ENCODE peak calls at places on chromosomes 4 and X, in ten cellular contexts. One of them, this sample, is unnamed.

GRCh38 chr4:144732584-144733130 is 86.7 kb downstream of the HHIP start:
- DNase-seq in CD8-positive, alpha-beta T cell: no peak
- DNase-seq in foreskin fibroblast: peak; percentile 28
- DNase-seq in pancreas: no peak
- DNase-seq in left ventricle myocardium inferior: no peak
- DNase-seq in psoas muscle: no peak
- DNase-seq in AG09309: no peak
- DNase-seq in HCT116: no peak
- DNase-seq in cardiac muscle cell: no peak
- DNase-seq in lower leg skin: no peak
- DNase-seq in this sample: no peak

GRCh38 chrX:92351531-92351930 is 572.4 kb downstream of the PCDH11X start:
- DNase-seq in CD8-positive, alpha-beta T cell: no peak
- DNase-seq in foreskin fibroblast: no peak
- DNase-seq in pancreas: no peak
- DNase-seq in left ventricle myocardium inferior: no peak
- DNase-seq in psoas muscle: no peak
- DNase-seq in AG09309: no peak
- DNase-seq in HCT116: no peak
- DNase-seq in cardiac muscle cell: no peak
- DNase-seq in lower leg skin: no peak
- DNase-seq in this sample: no peak

GRCh38 chr4:151485541-151486131 is 76.7 kb downstream of the FHIP1A start:
- DNase-seq in CD8-positive, alpha-beta T cell: no peak
- DNase-seq in foreskin fibroblast: no peak
- DNase-seq in pancreas: no peak
- DNase-seq in left ventricle myocardium inferior: no peak
- DNase-seq in psoas muscle: no peak
- DNase-seq in AG09309: peak; percentile 13
- DNase-seq in HCT116: no peak
- DNase-seq in cardiac muscle cell: no peak
- DNase-seq in lower leg skin: no peak
- DNase-seq in this sample: no peak

GRCh38 chr4:54545663-54546424 is 111.9 kb upstream of the KIT start:
- DNase-seq in CD8-positive, alpha-beta T cell: no peak
- DNase-seq in foreskin fibroblast: no peak
- DNase-seq in pancreas: no peak
- DNase-seq in left ventricle myocardium inferior: no peak
- DNase-seq in psoas muscle: no peak
- DNase-seq in AG09309: no peak
- DNase-seq in HCT116: no peak
- DNase-seq in cardiac muscle cell: no peak
- DNase-seq in lower leg skin: no peak
- DNase-seq in this sample: no peak

GRCh38 chr4:53098681-53099121 is 236.6 kb downstream of the RASL11B start:
- DNase-seq in CD8-positive, alpha-beta T cell: no peak
- DNase-seq in foreskin fibroblast: peak; percentile 74
- DNase-seq in pancreas: no peak
- DNase-seq in left ventricle myocardium inferior: no peak
- DNase-seq in psoas muscle: no peak
- DNase-seq in AG09309: peak; percentile 49
- DNase-seq in HCT116: no peak
- DNase-seq in cardiac muscle cell: peak; percentile 65
- DNase-seq in lower leg skin: no peak
- DNase-seq in this sample: no peak

GRCh38 chr4:24949970-24950369 is 37.1 kb upstream of the CCDC149 start:
- DNase-seq in CD8-positive, alpha-beta T cell: no peak
- DNase-seq in foreskin fibroblast: no peak
- DNase-seq in pancreas: no peak
- DNase-seq in left ventricle myocardium inferior: no peak
- DNase-seq in psoas muscle: no peak
- DNase-seq in AG09309: no peak
- DNase-seq in HCT116: no peak
- DNase-seq in cardiac muscle cell: no peak
- DNase-seq in lower leg skin: no peak
- DNase-seq in this sample: no peak

GRCh38 chr4:83552085-83552484 is 16.2 kb downstream of the GPAT3 start:
- DNase-seq in CD8-positive, alpha-beta T cell: no peak
- DNase-seq in foreskin fibroblast: peak; percentile 66
- DNase-seq in pancreas: no peak
- DNase-seq in left ventricle myocardium inferior: no peak
- DNase-seq in psoas muscle: no peak
- DNase-seq in AG09309: no peak
- DNase-seq in HCT116: no peak
- DNase-seq in cardiac muscle cell: peak; percentile 29
- DNase-seq in lower leg skin: no peak
- DNase-seq in this sample: no peak

GRCh38 chr4:38162240-38162784 is 202.1 kb downstream of the PTTG2 start:
- DNase-seq in CD8-positive, alpha-beta T cell: no peak
- DNase-seq in foreskin fibroblast: peak; percentile 87
- DNase-seq in pancreas: peak; percentile 73
- DNase-seq in left ventricle myocardium inferior: no peak
- DNase-seq in psoas muscle: no peak
- DNase-seq in AG09309: no peak
- DNase-seq in HCT116: peak; percentile 63
- DNase-seq in cardiac muscle cell: peak; percentile 89
- DNase-seq in lower leg skin: no peak
- DNase-seq in this sample: peak; percentile 86

GRCh38 chr4:663046-663437 is 11.0 kb downstream of the ATP5ME start:
- DNase-seq in CD8-positive, alpha-beta T cell: no peak
- DNase-seq in foreskin fibroblast: no peak
- DNase-seq in pancreas: peak; percentile 42
- DNase-seq in left ventricle myocardium inferior: no peak
- DNase-seq in psoas muscle: no peak
- DNase-seq in AG09309: no peak
- DNase-seq in HCT116: no peak
- DNase-seq in cardiac muscle cell: no peak
- DNase-seq in lower leg skin: no peak
- DNase-seq in this sample: no peak

GRCh38 chrX:23844502-23845138 is 61.6 kb downstream of the SAT1 start:
- DNase-seq in CD8-positive, alpha-beta T cell: no peak
- DNase-seq in foreskin fibroblast: no peak
- DNase-seq in pancreas: no peak
- DNase-seq in left ventricle myocardium inferior: no peak
- DNase-seq in psoas muscle: no peak
- DNase-seq in AG09309: no peak
- DNase-seq in HCT116: no peak
- DNase-seq in cardiac muscle cell: peak; percentile 29
- DNase-seq in lower leg skin: no peak
- DNase-seq in this sample: no peak

DNA sequence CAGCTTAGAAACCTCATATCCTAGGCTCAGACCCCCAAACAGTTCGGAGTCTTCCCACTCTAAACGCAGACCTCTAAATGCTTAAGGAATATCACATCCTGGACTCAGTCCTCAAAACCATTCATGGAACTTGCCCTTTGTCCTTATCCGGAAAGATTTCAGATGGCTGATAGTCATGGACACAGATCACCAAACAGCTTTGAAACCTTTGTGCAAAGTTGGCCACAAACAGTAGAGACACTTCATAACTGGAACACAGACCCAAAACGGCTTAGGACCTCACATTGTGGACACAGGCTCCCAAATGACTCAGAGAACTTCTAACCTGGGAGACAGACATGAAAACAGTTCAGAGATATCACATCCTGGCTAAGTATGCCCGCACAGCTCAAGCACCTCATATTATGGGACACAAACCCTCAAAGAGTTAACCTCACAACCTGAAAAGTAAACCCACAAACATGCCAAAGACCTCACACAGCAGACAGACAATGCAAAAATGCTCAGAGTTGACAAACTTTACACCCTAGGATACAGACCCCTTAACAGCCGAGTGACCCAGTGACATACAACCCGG is 15.5 kb downstream of the SUV39H1 start:
- DNase-seq in CD8-positive, alpha-beta T cell: no peak
- DNase-seq in foreskin fibroblast: no peak
- DNase-seq in pancreas: no peak
- DNase-seq in left ventricle myocardium inferior: no peak
- DNase-seq in psoas muscle: no peak
- DNase-seq in AG09309: no peak
- DNase-seq in HCT116: no peak
- DNase-seq in cardiac muscle cell: no peak
- DNase-seq in lower leg skin: no peak
- DNase-seq in this sample: no peak
- H3K4me3 ChIP-seq in CD8-positive, alpha-beta T cell: no peak overlapping the region
- H3K4me3 ChIP-seq in foreskin fibroblast: no peak overlapping the region
- H3K4me3 ChIP-seq in pancreas: no peak overlapping the region
- H3K4me3 ChIP-seq in left ventricle myocardium inferior: peak overlapping the region; percentile 48
- H3K4me3 ChIP-seq in psoas muscle: peak overlapping the region; percentile 30
- H3K4me3 ChIP-seq in AG09309: no peak overlapping the region
- H3K4me3 ChIP-seq in HCT116: no peak overlapping the region
- H3K4me3 ChIP-seq in cardiac muscle cell: no peak overlapping the region
- H3K4me3 ChIP-seq in lower leg skin: no peak overlapping the region
- H3K4me3 ChIP-seq in this sample: no peak overlapping the region

GRCh38 chr4:10089346-10089745 is 27.3 kb downstream of the WDR1 start:
- DNase-seq in CD8-positive, alpha-beta T cell: no peak
- DNase-seq in foreskin fibroblast: no peak
- DNase-seq in pancreas: no peak
- DNase-seq in left ventricle myocardium inferior: peak; percentile 19
- DNase-seq in psoas muscle: peak; percentile 65
- DNase-seq in AG09309: no peak
- DNase-seq in HCT116: no peak
- DNase-seq in cardiac muscle cell: no peak
- DNase-seq in lower leg skin: no peak
- DNase-seq in this sample: no peak
- TF ChIP-seq CTCF in CD8-positive, alpha-beta T cell: peak; percentile 32
- TF ChIP-seq CTCF in foreskin fibroblast: peak; percentile 29
- TF ChIP-seq CTCF in pancreas: peak; percentile 22
- TF ChIP-seq CTCF in left ventricle myocardium inferior: peak; percentile 55
- TF ChIP-seq CTCF in psoas muscle: peak; percentile 51
- TF ChIP-seq CTCF in AG09309: peak; percentile 31
- TF ChIP-seq CTCF in HCT116: peak; percentile 69
- TF ChIP-seq CTCF in cardiac muscle cell: peak; percentile 38
- TF ChIP-seq CTCF in lower leg skin: no peak
- TF ChIP-seq CTCF in this sample: peak; percentile 42

DNA sequence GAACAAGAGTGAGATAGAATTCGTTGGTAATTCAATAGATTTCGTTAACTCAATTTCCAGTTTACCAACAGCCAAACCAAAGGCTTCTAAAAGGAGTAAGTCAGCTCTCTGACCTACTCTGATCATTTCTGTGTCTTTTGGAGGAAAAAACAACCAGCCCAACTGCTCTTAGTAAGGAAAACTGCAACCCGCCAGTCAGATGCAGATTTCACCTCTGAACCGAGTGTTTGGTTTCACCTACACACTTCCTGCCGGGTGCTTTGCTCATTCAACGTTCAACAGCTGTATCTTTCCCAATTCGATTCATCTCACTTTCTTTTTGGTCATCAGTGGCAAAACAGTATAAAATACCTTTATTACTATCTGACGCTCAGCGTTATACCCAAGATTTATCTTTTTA is 24.5 kb downstream of the TMSB4X start:
- DNase-seq in CD8-positive, alpha-beta T cell: no peak
- DNase-seq in foreskin fibroblast: no peak
- DNase-seq in pancreas: no peak
- DNase-seq in left ventricle myocardium inferior: no peak
- DNase-seq in psoas muscle: no peak
- DNase-seq in AG09309: no peak
- DNase-seq in HCT116: no peak
- DNase-seq in cardiac muscle cell: no peak
- DNase-seq in lower leg skin: no peak
- DNase-seq in this sample: no peak
- H3K4me3 ChIP-seq in CD8-positive, alpha-beta T cell: peak overlapping the region; percentile 26
- H3K4me3 ChIP-seq in foreskin fibroblast: no peak overlapping the region
- H3K4me3 ChIP-seq in pancreas: no peak overlapping the region
- H3K4me3 ChIP-seq in left ventricle myocardium inferior: no peak overlapping the region
- H3K4me3 ChIP-seq in psoas muscle: no peak overlapping the region
- H3K4me3 ChIP-seq in AG09309: no peak overlapping the region
- H3K4me3 ChIP-seq in HCT116: no peak overlapping the region
- H3K4me3 ChIP-seq in cardiac muscle cell: no peak overlapping the region
- H3K4me3 ChIP-seq in lower leg skin: no peak overlapping the region
- H3K4me3 ChIP-seq in this sample: no peak overlapping the region

GRCh38 chr4:171650543-171650942 is 162.7 kb upstream of the GALNTL6 start:
- DNase-seq in CD8-positive, alpha-beta T cell: no peak
- DNase-seq in foreskin fibroblast: no peak
- DNase-seq in pancreas: no peak
- DNase-seq in left ventricle myocardium inferior: no peak
- DNase-seq in psoas muscle: no peak
- DNase-seq in AG09309: no peak
- DNase-seq in HCT116: no peak
- DNase-seq in cardiac muscle cell: no peak
- DNase-seq in lower leg skin: no peak
- DNase-seq in this sample: no peak
- TF ChIP-seq CTCF in CD8-positive, alpha-beta T cell: no peak
- TF ChIP-seq CTCF in foreskin fibroblast: no peak
- TF ChIP-seq CTCF in pancreas: no peak
- TF ChIP-seq CTCF in left ventricle myocardium inferior: no peak
- TF ChIP-seq CTCF in psoas muscle: no peak
- TF ChIP-seq CTCF in AG09309: no peak
- TF ChIP-seq CTCF in HCT116: peak; percentile 19
- TF ChIP-seq CTCF in cardiac muscle cell: no peak
- TF ChIP-seq CTCF in lower leg skin: no peak
- TF ChIP-seq CTCF in this sample: no peak

GRCh38 chrX:136067946-136068345 is 79.4 kb upstream of the FHL1 start:
- DNase-seq in CD8-positive, alpha-beta T cell: no peak
- DNase-seq in foreskin fibroblast: no peak
- DNase-seq in pancreas: no peak
- DNase-seq in left ventricle myocardium inferior: no peak
- DNase-seq in psoas muscle: no peak
- DNase-seq in AG09309: no peak
- DNase-seq in HCT116: no peak
- DNase-seq in cardiac muscle cell: no peak
- DNase-seq in lower leg skin: peak; percentile 49
- DNase-seq in this sample: no peak
- H3K4me3 ChIP-seq in CD8-positive, alpha-beta T cell: no peak overlapping the region
- H3K4me3 ChIP-seq in foreskin fibroblast: no peak overlapping the region
- H3K4me3 ChIP-seq in pancreas: no peak overlapping the region
- H3K4me3 ChIP-seq in left ventricle myocardium inferior: no peak overlapping the region
- H3K4me3 ChIP-seq in psoas muscle: no peak overlapping the region
- H3K4me3 ChIP-seq in AG09309: no peak overlapping the region
- H3K4me3 ChIP-seq in HCT116: no peak overlapping the region
- H3K4me3 ChIP-seq in cardiac muscle cell: no peak overlapping the region
- H3K4me3 ChIP-seq in lower leg skin: no peak overlapping the region
- H3K4me3 ChIP-seq in this sample: no peak overlapping the region

DNA sequence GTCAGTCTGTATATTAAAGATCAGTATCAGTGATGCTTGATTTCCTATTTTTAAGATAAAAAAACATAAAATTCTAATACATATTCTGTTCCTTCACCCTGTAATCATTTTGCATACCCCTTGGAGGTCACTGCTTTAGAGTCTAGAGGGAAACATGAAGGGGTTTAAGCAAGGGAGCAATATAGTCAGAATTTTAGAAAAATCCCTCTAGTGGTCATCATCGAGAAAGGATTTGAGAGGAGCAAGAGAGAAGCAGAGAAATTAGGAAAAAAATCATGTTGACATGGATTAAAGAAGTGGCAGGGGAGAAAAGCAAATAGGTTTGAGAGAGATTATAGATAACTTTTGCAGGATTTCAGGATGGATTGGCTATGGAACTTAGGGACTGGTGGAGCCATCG is 11.1 kb downstream of the APEX2 start:
- DNase-seq in CD8-positive, alpha-beta T cell: no peak
- DNase-seq in foreskin fibroblast: no peak
- DNase-seq in pancreas: no peak
- DNase-seq in left ventricle myocardium inferior: no peak
- DNase-seq in psoas muscle: no peak
- DNase-seq in AG09309: no peak
- DNase-seq in HCT116: no peak
- DNase-seq in cardiac muscle cell: no peak
- DNase-seq in lower leg skin: no peak
- DNase-seq in this sample: no peak
- TF ChIP-seq CTCF in CD8-positive, alpha-beta T cell: peak; percentile 12
- TF ChIP-seq CTCF in foreskin fibroblast: peak; percentile 19
- TF ChIP-seq CTCF in pancreas: no peak
- TF ChIP-seq CTCF in left ventricle myocardium inferior: peak; percentile 33
- TF ChIP-seq CTCF in psoas muscle: no peak
- TF ChIP-seq CTCF in AG09309: peak; percentile 49
- TF ChIP-seq CTCF in HCT116: peak; percentile 24
- TF ChIP-seq CTCF in cardiac muscle cell: peak; percentile 34
- TF ChIP-seq CTCF in lower leg skin: no peak
- TF ChIP-seq CTCF in this sample: peak; percentile 39

GRCh38 chr4:103104886-103105285 is 5.3 kb upstream of the BDH2 start:
- DNase-seq in CD8-positive, alpha-beta T cell: no peak
- DNase-seq in foreskin fibroblast: no peak
- DNase-seq in pancreas: no peak
- DNase-seq in left ventricle myocardium inferior: no peak
- DNase-seq in psoas muscle: no peak
- DNase-seq in AG09309: no peak
- DNase-seq in HCT116: no peak
- DNase-seq in cardiac muscle cell: no peak
- DNase-seq in lower leg skin: no peak
- DNase-seq in this sample: no peak
- H3K4me3 ChIP-seq in CD8-positive, alpha-beta T cell: no peak overlapping the region
- H3K4me3 ChIP-seq in foreskin fibroblast: no peak overlapping the region
- H3K4me3 ChIP-seq in pancreas: no peak overlapping the region
- H3K4me3 ChIP-seq in left ventricle myocardium inferior: no peak overlapping the region
- H3K4me3 ChIP-seq in psoas muscle: no peak overlapping the region
- H3K4me3 ChIP-seq in AG09309: no peak overlapping the region
- H3K4me3 ChIP-seq in HCT116: no peak overlapping the region
- H3K4me3 ChIP-seq in cardiac muscle cell: no peak overlapping the region
- H3K4me3 ChIP-seq in lower leg skin: no peak overlapping the region
- H3K4me3 ChIP-seq in this sample: no peak overlapping the region